ENCODE peak calls at places on chromosomes 11 and 22, in nine cellular contexts. C is GM19239; H is fibroblast of lung; O is NCI-H1930; F is effector memory CD8-positive, alpha-beta T cell; D is ovary; G is stimulated activated CD4-positive, alpha-beta T cell treated with anti-CD3 and anti-CD28 coated beads, Interleukin-1b, Interleukin-23, amount 100 ng/mL, for 24 hours; Z is NCI-H748 treated with DMSO at 0.1 percent for 48 hours; M is activated naive CD8-positive, alpha-beta T cell treated with anti-CD3 and anti-CD28 coated beads for 36 hours. K is an unnamed sample.

GRCh38 chr11:114304969-114305368 is 8.8 kb downstream of the NNMT start:
- DNase-seq in C (no peak), H (no peak), O (no peak), F (no peak), D (no peak), G (no peak), Z (no peak), M (no peak), K (peak; percentile 33)

GRCh38 chr11:128323381-128323780 is 264.0 kb downstream of the ETS1 start:
- DNase-seq in C (no peak), H (no peak), O (no peak), F (peak; percentile 20), D (no peak), G (no peak), Z (no peak), M (no peak), K (peak; percentile 67)

GRCh38 chr11:82732734-82733443 is 775 bp downstream of the FAM181B start:
- DNase-seq in C (no peak), H (no peak), O (no peak), F (no peak), D (peak; percentile 15), G (no peak), Z (no peak), M (peak; percentile 24), K (no peak)

GRCh38 chr11:84720706-84721402 is 906.3 kb downstream of the DLG2 start:
- DNase-seq in C (no peak), H (peak; percentile 12), O (no peak), F (no peak), D (peak; percentile 14), G (no peak), Z (no peak), M (no peak), K (peak; percentile 3)

GRCh38 chr11:130721736-130722135 is 194.5 kb downstream of the SNX19 start:
- DNase-seq in C (no peak), H (peak; percentile 78), O (no peak), F (no peak), D (no peak), G (no peak), Z (no peak), M (no peak), K (peak; percentile 88)

GRCh38 chr11:66685276-66686099 is 7.8 kb upstream of the RBM4B start:
- DNase-seq in C (no peak), H (no peak), O (no peak), F (no peak), D (no peak), G (no peak), Z (no peak), M (no peak), K (no peak)

GRCh38 chr11:69876013-69876412 is 56.8 kb upstream of the FGF3 start:
- DNase-seq in C (no peak), H (no peak), O (no peak), F (no peak), D (no peak), G (no peak), Z (no peak), M (no peak), K (no peak)

GRCh38 chr11:128532016-128532570 is 55.3 kb downstream of the ETS1 start:
- DNase-seq in C (no peak), H (no peak), O (no peak), F (no peak), D (no peak), G (no peak), Z (no peak), M (no peak), K (no peak)

GRCh38 chr22:30891781-30892180 is 76.8 kb downstream of the MORC2 start:
- DNase-seq in C (no peak), H (no peak), O (no peak), F (no peak), D (no peak), G (no peak), Z (no peak), M (no peak), K (no peak)

GRCh38 chr11:76885390-76886097 is 24.8 kb downstream of the ACER3 start:
- DNase-seq in C (no peak), H (peak; percentile 79), O (no peak), F (no peak), D (no peak), G (no peak), Z (no peak), M (peak; percentile 12), K (peak; percentile 79)

GRCh38 chr11:23311986-23312940 is 452.0 kb upstream of the CCDC179 start:
- DNase-seq in C (no peak), H (peak; percentile 86), O (no peak), F (no peak), D (no peak), G (no peak), Z (no peak), M (no peak), K (peak; percentile 38)

GRCh38 chr22:42977574-42977973 is 37.4 kb downstream of the PACSIN2 start:
- DNase-seq in C (no peak), H (no peak), O (no peak), F (no peak), D (no peak), G (no peak), Z (no peak), M (no peak), K (no peak)

GRCh38 chr11:130894322-130895025 is 21.8 kb downstream of the SNX19 start:
- DNase-seq in C (peak; percentile 27), H (peak; percentile 61), O (peak; percentile 70), F (peak; percentile 58), D (peak; percentile 50), G (peak; percentile 36), Z (peak; percentile 74), M (peak; percentile 52), K (peak; percentile 84)

GRCh38 chr11:95611827-95612226 is 177.8 kb downstream of the FAM76B start:
- DNase-seq in C (no peak), H (no peak), O (no peak), F (no peak), D (no peak), G (no peak), Z (no peak), M (no peak), K (no peak)

K was measured in cardiac fibroblast.